ENCODE peak calls at places on chromosomes 1 and 21, in ten cellular contexts. One of them, this sample, is unnamed.

GRCh38 chr1:114040273-114041043 is 61.2 kb downstream of the OLFML3 start:
- DNase-seq in neural progenitor cell: no peak
- DNase-seq in cardiac muscle cell: no peak
- DNase-seq in bronchial epithelial cell: peak; percentile 24
- DNase-seq in esophagus muscularis mucosa: no peak
- DNase-seq in adrenal gland: no peak
- DNase-seq in brain microvascular endothelial cell: no peak
- DNase-seq in RWPE2: no peak
- DNase-seq in astrocyte: peak; percentile 29
- DNase-seq in IMR-90: no peak
- DNase-seq in this sample: no peak

GRCh38 chr1:175602186-175602585 is 141.2 kb downstream of the TNR start:
- DNase-seq in neural progenitor cell: no peak
- DNase-seq in cardiac muscle cell: no peak
- DNase-seq in bronchial epithelial cell: no peak
- DNase-seq in esophagus muscularis mucosa: no peak
- DNase-seq in adrenal gland: no peak
- DNase-seq in brain microvascular endothelial cell: peak; percentile 55
- DNase-seq in RWPE2: no peak
- DNase-seq in astrocyte: no peak
- DNase-seq in IMR-90: no peak
- DNase-seq in this sample: no peak

GRCh38 chr21:45019887-45020537 is 54.4 kb upstream of the ADARB1 start:
- DNase-seq in neural progenitor cell: no peak
- DNase-seq in cardiac muscle cell: no peak
- DNase-seq in bronchial epithelial cell: no peak
- DNase-seq in esophagus muscularis mucosa: no peak
- DNase-seq in adrenal gland: peak; percentile 13
- DNase-seq in brain microvascular endothelial cell: no peak
- DNase-seq in RWPE2: no peak
- DNase-seq in astrocyte: no peak
- DNase-seq in IMR-90: no peak
- DNase-seq in this sample: no peak

GRCh38 chr1:91806777-91807700 is 78.9 kb downstream of the TGFBR3 start:
- DNase-seq in neural progenitor cell: no peak
- DNase-seq in cardiac muscle cell: no peak
- DNase-seq in bronchial epithelial cell: peak; percentile 38
- DNase-seq in esophagus muscularis mucosa: no peak
- DNase-seq in adrenal gland: no peak
- DNase-seq in brain microvascular endothelial cell: peak; percentile 26
- DNase-seq in RWPE2: no peak
- DNase-seq in astrocyte: peak; percentile 66
- DNase-seq in IMR-90: peak; percentile 30
- DNase-seq in this sample: no peak

GRCh38 chr1:155064109-155064812 is 721 bp downstream of the EFNA4 start:
- DNase-seq in neural progenitor cell: peak; percentile 68
- DNase-seq in cardiac muscle cell: peak; percentile 78
- DNase-seq in bronchial epithelial cell: peak; percentile 16
- DNase-seq in esophagus muscularis mucosa: no peak
- DNase-seq in adrenal gland: peak; percentile 42
- DNase-seq in brain microvascular endothelial cell: no peak
- DNase-seq in RWPE2: no peak
- DNase-seq in astrocyte: no peak
- DNase-seq in IMR-90: peak; percentile 29
- DNase-seq in this sample: peak; percentile 73

GRCh38 chr1:56644941-56645662 is at the start of gene PRKAA2:
- DNase-seq in neural progenitor cell: peak; percentile 88
- DNase-seq in cardiac muscle cell: peak; percentile 83
- DNase-seq in bronchial epithelial cell: no peak
- DNase-seq in esophagus muscularis mucosa: no peak
- DNase-seq in adrenal gland: peak; percentile 21
- DNase-seq in brain microvascular endothelial cell: no peak
- DNase-seq in RWPE2: peak; percentile 48
- DNase-seq in astrocyte: no peak
- DNase-seq in IMR-90: peak; percentile 12
- DNase-seq in this sample: peak; percentile 73

GRCh38 chr21:44927587-44928461 is 7.1 kb upstream of the ITGB2 start:
- DNase-seq in neural progenitor cell: no peak
- DNase-seq in cardiac muscle cell: no peak
- DNase-seq in bronchial epithelial cell: peak; percentile 73
- DNase-seq in esophagus muscularis mucosa: no peak
- DNase-seq in adrenal gland: no peak
- DNase-seq in brain microvascular endothelial cell: peak; percentile 13
- DNase-seq in RWPE2: peak; percentile 94
- DNase-seq in astrocyte: peak; percentile 55
- DNase-seq in IMR-90: peak; percentile 56
- DNase-seq in this sample: no peak

GRCh38 chr1:32972814-32973428 is 8.3 kb upstream of the RNF19B start:
- DNase-seq in neural progenitor cell: peak; percentile 91
- DNase-seq in cardiac muscle cell: peak; percentile 93
- DNase-seq in bronchial epithelial cell: no peak
- DNase-seq in esophagus muscularis mucosa: no peak
- DNase-seq in adrenal gland: peak; percentile 60
- DNase-seq in brain microvascular endothelial cell: no peak
- DNase-seq in RWPE2: no peak
- DNase-seq in astrocyte: peak; percentile 52
- DNase-seq in IMR-90: peak; percentile 45
- DNase-seq in this sample: no peak

GRCh38 chr1:46198026-46198826 is at the start of gene POMGNT1:
- DNase-seq in neural progenitor cell: peak; percentile 89
- DNase-seq in cardiac muscle cell: peak; percentile 83
- DNase-seq in bronchial epithelial cell: peak; percentile 31
- DNase-seq in esophagus muscularis mucosa: no peak
- DNase-seq in adrenal gland: peak; percentile 56
- DNase-seq in brain microvascular endothelial cell: peak; percentile 16
- DNase-seq in RWPE2: no peak
- DNase-seq in astrocyte: no peak
- DNase-seq in IMR-90: peak; percentile 39
- DNase-seq in this sample: peak; percentile 79

GRCh38 chr1:46197551-46198025 is 646 bp downstream of the POMGNT1 start:
- DNase-seq in neural progenitor cell: no peak
- DNase-seq in cardiac muscle cell: no peak
- DNase-seq in bronchial epithelial cell: no peak
- DNase-seq in esophagus muscularis mucosa: no peak
- DNase-seq in adrenal gland: no peak
- DNase-seq in brain microvascular endothelial cell: no peak
- DNase-seq in RWPE2: no peak
- DNase-seq in astrocyte: no peak
- DNase-seq in IMR-90: no peak
- DNase-seq in this sample: no peak

GRCh38 chr1:46194641-46195179 is 3.5 kb downstream of the POMGNT1 start:
- DNase-seq in neural progenitor cell: no peak
- DNase-seq in cardiac muscle cell: no peak
- DNase-seq in bronchial epithelial cell: no peak
- DNase-seq in esophagus muscularis mucosa: no peak
- DNase-seq in adrenal gland: no peak
- DNase-seq in brain microvascular endothelial cell: no peak
- DNase-seq in RWPE2: no peak
- DNase-seq in astrocyte: no peak
- DNase-seq in IMR-90: no peak
- DNase-seq in this sample: no peak

GRCh38 chr1:46193984-46194570 is 4.2 kb downstream of the POMGNT1 start:
- DNase-seq in neural progenitor cell: no peak
- DNase-seq in cardiac muscle cell: no peak
- DNase-seq in bronchial epithelial cell: no peak
- DNase-seq in esophagus muscularis mucosa: no peak
- DNase-seq in adrenal gland: no peak
- DNase-seq in brain microvascular endothelial cell: no peak
- DNase-seq in RWPE2: no peak
- DNase-seq in astrocyte: no peak
- DNase-seq in IMR-90: no peak
- DNase-seq in this sample: no peak

DNA sequence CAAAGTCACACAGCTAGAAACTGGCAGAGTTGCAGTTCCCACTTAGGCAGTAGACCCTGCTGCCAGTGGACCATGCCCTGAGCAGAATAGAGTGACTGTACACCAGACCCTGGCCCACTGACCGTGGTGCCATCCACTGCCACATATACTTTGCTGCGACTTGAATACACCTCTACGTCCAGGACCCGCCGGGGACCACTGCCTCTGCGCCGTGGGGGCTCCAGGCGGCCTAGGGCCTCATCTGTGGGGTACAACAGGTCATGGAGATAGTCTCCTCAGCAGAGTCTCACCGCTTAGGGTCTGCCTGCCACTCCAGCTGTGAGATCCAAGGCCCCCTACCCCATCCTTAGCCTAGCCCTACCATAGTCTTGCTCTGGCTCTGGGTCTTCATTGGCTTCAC is 1.6 kb downstream of the POMGNT1 start:
- DNase-seq in neural progenitor cell: no peak
- DNase-seq in cardiac muscle cell: no peak
- DNase-seq in bronchial epithelial cell: no peak
- DNase-seq in esophagus muscularis mucosa: no peak
- DNase-seq in adrenal gland: no peak
- DNase-seq in brain microvascular endothelial cell: no peak
- DNase-seq in RWPE2: no peak
- DNase-seq in astrocyte: no peak
- DNase-seq in IMR-90: no peak
- DNase-seq in this sample: no peak
- H3K4me3 ChIP-seq in neural progenitor cell: no peak overlapping the region
- H3K4me3 ChIP-seq in cardiac muscle cell: no peak overlapping the region
- H3K4me3 ChIP-seq in bronchial epithelial cell: no peak overlapping the region
- H3K4me3 ChIP-seq in esophagus muscularis mucosa: no peak overlapping the region
- H3K4me3 ChIP-seq in adrenal gland: no peak overlapping the region
- H3K4me3 ChIP-seq in brain microvascular endothelial cell: no peak overlapping the region
- H3K4me3 ChIP-seq in RWPE2: no peak overlapping the region
- H3K4me3 ChIP-seq in astrocyte: no peak overlapping the region
- H3K4me3 ChIP-seq in IMR-90: no peak overlapping the region
- H3K4me3 ChIP-seq in this sample: no peak overlapping the region

GRCh38 chr1:53116307-53116810 is 26.1 kb downstream of the SLC1A7 start:
- DNase-seq in neural progenitor cell: no peak
- DNase-seq in cardiac muscle cell: no peak
- DNase-seq in bronchial epithelial cell: no peak
- DNase-seq in esophagus muscularis mucosa: no peak
- DNase-seq in adrenal gland: no peak
- DNase-seq in brain microvascular endothelial cell: no peak
- DNase-seq in RWPE2: no peak
- DNase-seq in astrocyte: no peak
- DNase-seq in IMR-90: no peak
- DNase-seq in this sample: no peak
- H3K36me3 ChIP-seq in neural progenitor cell: no peaks in the 10 kb centered on the region
- H3K36me3 ChIP-seq in cardiac muscle cell: no peaks in the 10 kb centered on the region
- H3K36me3 ChIP-seq in bronchial epithelial cell: no peaks in the 10 kb centered on the region
- H3K36me3 ChIP-seq in esophagus muscularis mucosa: no peaks in the 10 kb centered on the region
- H3K36me3 ChIP-seq in adrenal gland: no peaks in the 10 kb centered on the region
- H3K36me3 ChIP-seq in brain microvascular endothelial cell: no peaks in the 10 kb centered on the region
- H3K36me3 ChIP-seq in RWPE2: no peaks in the 10 kb centered on the region
- H3K36me3 ChIP-seq in astrocyte: no peaks in the 10 kb centered on the region
- H3K36me3 ChIP-seq in IMR-90: no peaks in the 10 kb centered on the region
- H3K36me3 ChIP-seq in this sample: no peaks in the 10 kb centered on the region

DNA sequence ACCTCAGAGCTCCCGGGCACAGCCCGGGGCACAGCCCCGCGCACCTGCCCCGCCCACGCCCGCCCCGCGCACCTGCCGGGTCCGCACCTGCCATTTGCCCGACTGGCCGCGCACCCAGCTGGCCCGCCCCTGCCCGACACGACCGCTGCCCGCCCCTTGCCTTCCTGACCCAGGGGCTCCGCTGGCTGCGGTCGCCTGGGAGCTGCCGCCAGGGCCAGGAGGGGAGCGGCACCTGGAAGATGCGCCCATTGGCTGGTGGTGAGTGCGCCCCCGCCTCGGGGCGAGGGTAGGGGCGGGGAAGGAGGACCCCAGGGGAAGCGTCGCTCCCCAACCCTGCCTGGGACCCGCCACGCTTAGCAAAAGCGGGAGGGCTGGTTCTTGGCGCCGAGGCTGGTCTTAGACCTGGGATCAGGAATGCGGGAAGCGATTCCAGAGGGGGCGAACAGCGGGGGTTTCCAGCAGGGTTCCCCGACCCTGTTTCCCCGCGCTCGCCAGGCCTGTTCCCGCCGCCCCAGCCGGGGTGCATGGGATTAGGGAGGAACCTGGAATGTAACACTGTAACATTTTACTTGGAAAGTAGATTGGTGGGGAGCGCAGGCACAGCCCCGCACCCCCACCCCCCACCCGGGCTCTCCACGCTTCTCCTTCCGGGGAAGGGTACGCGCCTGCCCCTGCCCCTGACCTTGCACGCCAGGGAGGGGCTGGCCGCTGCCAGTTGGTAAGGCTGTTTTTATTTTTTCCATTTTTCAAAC is at the start of gene FAM3B:
- DNase-seq in neural progenitor cell: peak; percentile 69
- DNase-seq in cardiac muscle cell: peak; percentile 46
- DNase-seq in bronchial epithelial cell: no peak
- DNase-seq in esophagus muscularis mucosa: no peak
- DNase-seq in adrenal gland: no peak
- DNase-seq in brain microvascular endothelial cell: no peak
- DNase-seq in RWPE2: no peak
- DNase-seq in astrocyte: no peak
- DNase-seq in IMR-90: no peak
- DNase-seq in this sample: no peak
- H3K4me3 ChIP-seq in neural progenitor cell: peak within 1 kb of the TSS; percentile 57
- H3K4me3 ChIP-seq in cardiac muscle cell: peak within 1 kb of the TSS; percentile 28
- H3K4me3 ChIP-seq in bronchial epithelial cell: no peak within 1 kb of the TSS
- H3K4me3 ChIP-seq in esophagus muscularis mucosa: peak within 1 kb of the TSS; percentile 55
- H3K4me3 ChIP-seq in adrenal gland: peak within 1 kb of the TSS; percentile 21
- H3K4me3 ChIP-seq in brain microvascular endothelial cell: no peak within 1 kb of the TSS
- H3K4me3 ChIP-seq in RWPE2: no peak within 1 kb of the TSS
- H3K4me3 ChIP-seq in astrocyte: no peak within 1 kb of the TSS
- H3K4me3 ChIP-seq in IMR-90: no peak within 1 kb of the TSS
- H3K4me3 ChIP-seq in this sample: no peak within 1 kb of the TSS

GRCh38 chr1:167673285-167673684 is 43.3 kb downstream of the RCSD1 start:
- DNase-seq in neural progenitor cell: no peak
- DNase-seq in cardiac muscle cell: no peak
- DNase-seq in bronchial epithelial cell: no peak
- DNase-seq in esophagus muscularis mucosa: no peak
- DNase-seq in adrenal gland: no peak
- DNase-seq in brain microvascular endothelial cell: no peak
- DNase-seq in RWPE2: no peak
- DNase-seq in astrocyte: no peak
- DNase-seq in IMR-90: no peak
- DNase-seq in this sample: no peak

GRCh38 chr1:167670563-167670962 is 40.5 kb downstream of the RCSD1 start:
- DNase-seq in neural progenitor cell: no peak
- DNase-seq in cardiac muscle cell: no peak
- DNase-seq in bronchial epithelial cell: no peak
- DNase-seq in esophagus muscularis mucosa: no peak
- DNase-seq in adrenal gland: no peak
- DNase-seq in brain microvascular endothelial cell: no peak
- DNase-seq in RWPE2: no peak
- DNase-seq in astrocyte: no peak
- DNase-seq in IMR-90: no peak
- DNase-seq in this sample: no peak

GRCh38 chr1:167671727-167672511 is 41.9 kb downstream of the RCSD1 start:
- DNase-seq in neural progenitor cell: no peak
- DNase-seq in cardiac muscle cell: no peak
- DNase-seq in bronchial epithelial cell: peak; percentile 61
- DNase-seq in esophagus muscularis mucosa: no peak
- DNase-seq in adrenal gland: peak; percentile 67
- DNase-seq in brain microvascular endothelial cell: no peak
- DNase-seq in RWPE2: no peak
- DNase-seq in astrocyte: no peak
- DNase-seq in IMR-90: no peak
- DNase-seq in this sample: no peak

GRCh38 chr1:167675440-167675839 is 45.4 kb downstream of the RCSD1 start:
- DNase-seq in neural progenitor cell: no peak
- DNase-seq in cardiac muscle cell: no peak
- DNase-seq in bronchial epithelial cell: no peak
- DNase-seq in esophagus muscularis mucosa: no peak
- DNase-seq in adrenal gland: no peak
- DNase-seq in brain microvascular endothelial cell: no peak
- DNase-seq in RWPE2: no peak
- DNase-seq in astrocyte: no peak
- DNase-seq in IMR-90: no peak
- DNase-seq in this sample: no peak

GRCh38 chr1:167672831-167673230 is 42.8 kb downstream of the RCSD1 start:
- DNase-seq in neural progenitor cell: no peak
- DNase-seq in cardiac muscle cell: no peak
- DNase-seq in bronchial epithelial cell: no peak
- DNase-seq in esophagus muscularis mucosa: no peak
- DNase-seq in adrenal gland: no peak
- DNase-seq in brain microvascular endothelial cell: no peak
- DNase-seq in RWPE2: no peak
- DNase-seq in astrocyte: no peak
- DNase-seq in IMR-90: no peak
- DNase-seq in this sample: no peak
- H3K36me3 ChIP-seq in neural progenitor cell: no peaks in the 10 kb centered on the region
- H3K36me3 ChIP-seq in cardiac muscle cell: peaks cover 8% of the 10 kb centered on the region
- H3K36me3 ChIP-seq in bronchial epithelial cell: no peaks in the 10 kb centered on the region
- H3K36me3 ChIP-seq in esophagus muscularis mucosa: peaks cover 12% of the 10 kb centered on the region
- H3K36me3 ChIP-seq in adrenal gland: no peaks in the 10 kb centered on the region
- H3K36me3 ChIP-seq in brain microvascular endothelial cell: no peaks in the 10 kb centered on the region
- H3K36me3 ChIP-seq in RWPE2: no peaks in the 10 kb centered on the region
- H3K36me3 ChIP-seq in astrocyte: no peaks in the 10 kb centered on the region
- H3K36me3 ChIP-seq in IMR-90: no peaks in the 10 kb centered on the region
- H3K36me3 ChIP-seq in this sample: no peaks in the 10 kb centered on the region

This sample was measured in HAP-1.